ENCODE peak calls at places on chromosomes 12 and 14, in six cellular contexts. One of them, this sample, is unnamed.

GRCh38 chr12:72570601-72571000 is 298.4 kb downstream of the TRHDE start:
- DNase-seq in IMR-90: no peak
- DNase-seq in CD8-positive, alpha-beta T cell: no peak
- DNase-seq in SK-N-MC: no peak
- DNase-seq in uterus: no peak
- DNase-seq in CD4-positive, CD25-positive, alpha-beta regulatory T cell: no peak
- DNase-seq in this sample: no peak

GRCh38 chr12:53761306-53761705 is 9.5 kb upstream of the CISTR start:
- DNase-seq in IMR-90: no peak
- DNase-seq in CD8-positive, alpha-beta T cell: no peak
- DNase-seq in SK-N-MC: no peak
- DNase-seq in uterus: no peak
- DNase-seq in CD4-positive, CD25-positive, alpha-beta regulatory T cell: no peak
- DNase-seq in this sample: no peak

GRCh38 chr14:34874386-34875030 is 652 bp downstream of the BAZ1A start:
- DNase-seq in IMR-90: peak; percentile 49
- DNase-seq in CD8-positive, alpha-beta T cell: peak; percentile 64
- DNase-seq in SK-N-MC: no peak
- DNase-seq in uterus: peak; percentile 37
- DNase-seq in CD4-positive, CD25-positive, alpha-beta regulatory T cell: peak; percentile 68
- DNase-seq in this sample: peak; percentile 49

GRCh38 chr14:34003691-34004090 is 52.8 kb upstream of the EGLN3 start:
- DNase-seq in IMR-90: no peak
- DNase-seq in CD8-positive, alpha-beta T cell: no peak
- DNase-seq in SK-N-MC: no peak
- DNase-seq in uterus: no peak
- DNase-seq in CD4-positive, CD25-positive, alpha-beta regulatory T cell: no peak
- DNase-seq in this sample: no peak

GRCh38 chr14:36556811-36557433 is 25.5 kb downstream of the NKX2-8 start:
- DNase-seq in IMR-90: peak; percentile 7
- DNase-seq in CD8-positive, alpha-beta T cell: no peak
- DNase-seq in SK-N-MC: no peak
- DNase-seq in uterus: no peak
- DNase-seq in CD4-positive, CD25-positive, alpha-beta regulatory T cell: peak; percentile 28
- DNase-seq in this sample: no peak

GRCh38 chr14:81234268-81234667 is 13.5 kb upstream of the GTF2A1 start:
- DNase-seq in IMR-90: no peak
- DNase-seq in CD8-positive, alpha-beta T cell: no peak
- DNase-seq in SK-N-MC: no peak
- DNase-seq in uterus: no peak
- DNase-seq in CD4-positive, CD25-positive, alpha-beta regulatory T cell: no peak
- DNase-seq in this sample: no peak

GRCh38 chr14:98233656-98234055 is 1038.3 kb downstream of the BCL11B start:
- DNase-seq in IMR-90: no peak
- DNase-seq in CD8-positive, alpha-beta T cell: no peak
- DNase-seq in SK-N-MC: no peak
- DNase-seq in uterus: no peak
- DNase-seq in CD4-positive, CD25-positive, alpha-beta regulatory T cell: no peak
- DNase-seq in this sample: no peak

GRCh38 chr12:53770281-53770680 is 18.5 kb upstream of the CISTR start:
- DNase-seq in IMR-90: peak; percentile 97
- DNase-seq in CD8-positive, alpha-beta T cell: no peak
- DNase-seq in SK-N-MC: no peak
- DNase-seq in uterus: no peak
- DNase-seq in CD4-positive, CD25-positive, alpha-beta regulatory T cell: no peak
- DNase-seq in this sample: no peak

GRCh38 chr14:95530461-95531170 is 4.2 kb upstream of the GLRX5 start:
- DNase-seq in IMR-90: no peak
- DNase-seq in CD8-positive, alpha-beta T cell: no peak
- DNase-seq in SK-N-MC: no peak
- DNase-seq in uterus: no peak
- DNase-seq in CD4-positive, CD25-positive, alpha-beta regulatory T cell: no peak
- DNase-seq in this sample: no peak

GRCh38 chr14:22886500-22887259 is 3.7 kb downstream of the REM2 start:
- DNase-seq in IMR-90: peak; percentile 13
- DNase-seq in CD8-positive, alpha-beta T cell: peak; percentile 69
- DNase-seq in SK-N-MC: no peak
- DNase-seq in uterus: peak; percentile 80
- DNase-seq in CD4-positive, CD25-positive, alpha-beta regulatory T cell: peak; percentile 92
- DNase-seq in this sample: peak; percentile 54

GRCh38 chr14:86035882-86036281 is 505.9 kb downstream of the FLRT2 start:
- DNase-seq in IMR-90: no peak
- DNase-seq in CD8-positive, alpha-beta T cell: no peak
- DNase-seq in SK-N-MC: no peak
- DNase-seq in uterus: no peak
- DNase-seq in CD4-positive, CD25-positive, alpha-beta regulatory T cell: peak; percentile 4
- DNase-seq in this sample: no peak

GRCh38 chr12:64796205-64796845 is 28.1 kb upstream of the TBC1D30 start:
- DNase-seq in IMR-90: peak; percentile 92
- DNase-seq in CD8-positive, alpha-beta T cell: peak; percentile 63
- DNase-seq in SK-N-MC: peak; percentile 81
- DNase-seq in uterus: peak; percentile 22
- DNase-seq in CD4-positive, CD25-positive, alpha-beta regulatory T cell: peak; percentile 89
- DNase-seq in this sample: peak; percentile 73

GRCh38 chr12:2292560-2292959 is 239.8 kb downstream of the CACNA1C start:
- DNase-seq in IMR-90: no peak
- DNase-seq in CD8-positive, alpha-beta T cell: no peak
- DNase-seq in SK-N-MC: no peak
- DNase-seq in uterus: no peak
- DNase-seq in CD4-positive, CD25-positive, alpha-beta regulatory T cell: no peak
- DNase-seq in this sample: no peak

GRCh38 chr12:76450690-76451089 is 102.5 kb upstream of the BBS10 start:
- DNase-seq in IMR-90: peak; percentile 46
- DNase-seq in CD8-positive, alpha-beta T cell: no peak
- DNase-seq in SK-N-MC: no peak
- DNase-seq in uterus: no peak
- DNase-seq in CD4-positive, CD25-positive, alpha-beta regulatory T cell: no peak
- DNase-seq in this sample: peak; percentile 43

GRCh38 chr14:95313707-95314106 is 6.0 kb downstream of the CLMN start:
- DNase-seq in IMR-90: peak; percentile 34
- DNase-seq in CD8-positive, alpha-beta T cell: no peak
- DNase-seq in SK-N-MC: no peak
- DNase-seq in uterus: peak; percentile 85
- DNase-seq in CD4-positive, CD25-positive, alpha-beta regulatory T cell: no peak
- DNase-seq in this sample: no peak

GRCh38 chr12:4353785-4354208 is 25.7 kb downstream of the FGF23 start:
- DNase-seq in IMR-90: no peak
- DNase-seq in CD8-positive, alpha-beta T cell: peak; percentile 78
- DNase-seq in SK-N-MC: peak; percentile 5
- DNase-seq in uterus: no peak
- DNase-seq in CD4-positive, CD25-positive, alpha-beta regulatory T cell: peak; percentile 49
- DNase-seq in this sample: no peak

GRCh38 chr12:9064815-9065606 is 50.7 kb downstream of the A2M start:
- DNase-seq in IMR-90: no peak
- DNase-seq in CD8-positive, alpha-beta T cell: peak; percentile 18
- DNase-seq in SK-N-MC: no peak
- DNase-seq in uterus: peak; percentile 75
- DNase-seq in CD4-positive, CD25-positive, alpha-beta regulatory T cell: no peak
- DNase-seq in this sample: peak; percentile 48

GRCh38 chr12:123085730-123086487 is 65.0 kb downstream of the PITPNM2 start:
- DNase-seq in IMR-90: peak; percentile 32
- DNase-seq in CD8-positive, alpha-beta T cell: no peak
- DNase-seq in SK-N-MC: no peak
- DNase-seq in uterus: no peak
- DNase-seq in CD4-positive, CD25-positive, alpha-beta regulatory T cell: no peak
- DNase-seq in this sample: no peak

GRCh38 chr12:54562720-54563356 is 13.4 kb downstream of the PDE1B start:
- DNase-seq in IMR-90: no peak
- DNase-seq in CD8-positive, alpha-beta T cell: no peak
- DNase-seq in SK-N-MC: no peak
- DNase-seq in uterus: no peak
- DNase-seq in CD4-positive, CD25-positive, alpha-beta regulatory T cell: no peak
- DNase-seq in this sample: no peak

GRCh38 chr12:64390275-64390851 is at the start of gene C12orf56:
- DNase-seq in IMR-90: no peak
- DNase-seq in CD8-positive, alpha-beta T cell: no peak
- DNase-seq in SK-N-MC: no peak
- DNase-seq in uterus: no peak
- DNase-seq in CD4-positive, CD25-positive, alpha-beta regulatory T cell: peak; percentile 64
- DNase-seq in this sample: no peak

GRCh38 chr12:3119192-3119744 is 42.1 kb downstream of the TSPAN9 start:
- DNase-seq in IMR-90: no peak
- DNase-seq in CD8-positive, alpha-beta T cell: no peak
- DNase-seq in SK-N-MC: no peak
- DNase-seq in uterus: no peak
- DNase-seq in CD4-positive, CD25-positive, alpha-beta regulatory T cell: peak; percentile 14
- DNase-seq in this sample: no peak

GRCh38 chr12:3231399-3231876 is 154.3 kb downstream of the TSPAN9 start:
- DNase-seq in IMR-90: no peak
- DNase-seq in CD8-positive, alpha-beta T cell: no peak
- DNase-seq in SK-N-MC: no peak
- DNase-seq in uterus: no peak
- DNase-seq in CD4-positive, CD25-positive, alpha-beta regulatory T cell: no peak
- DNase-seq in this sample: no peak

GRCh38 chr14:105173901-105174894 is 5.6 kb upstream of the JAG2 start:
- DNase-seq in IMR-90: no peak
- DNase-seq in CD8-positive, alpha-beta T cell: peak; percentile 39
- DNase-seq in SK-N-MC: no peak
- DNase-seq in uterus: no peak
- DNase-seq in CD4-positive, CD25-positive, alpha-beta regulatory T cell: peak; percentile 62
- DNase-seq in this sample: no peak

GRCh38 chr14:49863483-49864262 is 11.1 kb upstream of the NEMF start:
- DNase-seq in IMR-90: no peak
- DNase-seq in CD8-positive, alpha-beta T cell: no peak
- DNase-seq in SK-N-MC: no peak
- DNase-seq in uterus: no peak
- DNase-seq in CD4-positive, CD25-positive, alpha-beta regulatory T cell: peak; percentile 66
- DNase-seq in this sample: no peak

GRCh38 chr14:103533999-103534575 is 5.1 kb downstream of the TRMT61A start:
- DNase-seq in IMR-90: no peak
- DNase-seq in CD8-positive, alpha-beta T cell: no peak
- DNase-seq in SK-N-MC: no peak
- DNase-seq in uterus: no peak
- DNase-seq in CD4-positive, CD25-positive, alpha-beta regulatory T cell: no peak
- DNase-seq in this sample: no peak

GRCh38 chr12:110301065-110301806 is 20.2 kb downstream of the ATP2A2 start:
- DNase-seq in IMR-90: no peak
- DNase-seq in CD8-positive, alpha-beta T cell: no peak
- DNase-seq in SK-N-MC: no peak
- DNase-seq in uterus: no peak
- DNase-seq in CD4-positive, CD25-positive, alpha-beta regulatory T cell: peak; percentile 30
- DNase-seq in this sample: no peak
- H3K27ac ChIP-seq in IMR-90: peak overlapping the region; percentile 34
- H3K27ac ChIP-seq in CD8-positive, alpha-beta T cell: no peak overlapping the region
- H3K27ac ChIP-seq in SK-N-MC: no peak overlapping the region
- H3K27ac ChIP-seq in uterus: no peak overlapping the region
- H3K27ac ChIP-seq in CD4-positive, CD25-positive, alpha-beta regulatory T cell: peak overlapping the region; percentile 45
- H3K27ac ChIP-seq in this sample: no peak overlapping the region

DNA sequence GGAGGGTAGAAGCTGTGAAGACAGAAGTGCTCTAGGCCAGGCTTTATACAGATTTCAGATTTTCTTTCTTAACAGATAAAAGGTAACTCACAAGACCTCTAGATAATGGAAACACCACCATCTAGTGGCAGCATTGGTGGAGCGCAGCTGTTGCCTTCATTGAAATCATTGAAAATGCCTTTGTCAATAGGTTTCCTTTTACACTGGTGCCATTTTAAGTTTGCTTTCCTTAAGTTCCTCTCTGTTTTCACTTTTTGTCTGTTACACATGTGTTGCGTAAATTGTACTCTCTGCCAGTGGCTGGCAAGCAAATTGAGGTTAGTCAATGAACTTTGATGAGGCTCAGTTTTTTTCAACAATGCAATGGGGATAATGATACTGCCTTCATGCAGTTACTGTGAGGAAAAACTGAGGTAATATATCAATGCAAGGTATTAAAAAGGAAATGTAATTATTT is 31.1 kb downstream of the ALDH1L2 start:
- DNase-seq in IMR-90: peak; percentile 79
- DNase-seq in CD8-positive, alpha-beta T cell: peak; percentile 66
- DNase-seq in SK-N-MC: peak; percentile 63
- DNase-seq in uterus: peak; percentile 58
- DNase-seq in CD4-positive, CD25-positive, alpha-beta regulatory T cell: peak; percentile 89
- DNase-seq in this sample: peak; percentile 47
- H3K27ac ChIP-seq in IMR-90: no peak overlapping the region
- H3K27ac ChIP-seq in CD8-positive, alpha-beta T cell: no peak overlapping the region
- H3K27ac ChIP-seq in SK-N-MC: no peak overlapping the region
- H3K27ac ChIP-seq in uterus: no peak overlapping the region
- H3K27ac ChIP-seq in CD4-positive, CD25-positive, alpha-beta regulatory T cell: no peak overlapping the region
- H3K27ac ChIP-seq in this sample: no peak overlapping the region

DNA sequence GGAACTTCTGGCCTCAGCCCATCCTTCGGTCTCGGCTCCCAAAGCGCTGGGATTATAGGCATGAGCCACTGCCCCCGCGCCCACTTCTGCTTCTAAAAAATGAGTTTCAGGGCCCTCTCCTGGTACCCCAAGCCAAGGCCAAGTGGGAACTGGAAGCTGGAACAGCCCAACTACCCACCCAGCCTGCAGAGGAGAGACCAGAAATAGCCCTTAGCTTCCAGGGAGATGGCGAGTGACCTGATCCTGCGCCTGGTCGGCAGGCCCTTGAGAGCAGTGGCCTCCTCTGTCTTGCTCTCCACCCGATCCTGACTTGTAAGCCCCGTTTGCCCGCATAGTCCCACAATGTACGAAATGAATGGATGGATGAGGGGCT is 31.2 kb upstream of the PLEKHG6 start:
- DNase-seq in IMR-90: no peak
- DNase-seq in CD8-positive, alpha-beta T cell: no peak
- DNase-seq in SK-N-MC: no peak
- DNase-seq in uterus: no peak
- DNase-seq in CD4-positive, CD25-positive, alpha-beta regulatory T cell: no peak
- DNase-seq in this sample: no peak
- H3K27ac ChIP-seq in IMR-90: peak overlapping the region; percentile 73
- H3K27ac ChIP-seq in CD8-positive, alpha-beta T cell: no peak overlapping the region
- H3K27ac ChIP-seq in SK-N-MC: no peak overlapping the region
- H3K27ac ChIP-seq in uterus: peak overlapping the region; percentile 95
- H3K27ac ChIP-seq in CD4-positive, CD25-positive, alpha-beta regulatory T cell: no peak overlapping the region
- H3K27ac ChIP-seq in this sample: peak overlapping the region; percentile 98

GRCh38 chr12:92186038-92186470 is 40.4 kb upstream of the BTG1 start:
- DNase-seq in IMR-90: no peak
- DNase-seq in CD8-positive, alpha-beta T cell: no peak
- DNase-seq in SK-N-MC: no peak
- DNase-seq in uterus: no peak
- DNase-seq in CD4-positive, CD25-positive, alpha-beta regulatory T cell: peak; percentile 22
- DNase-seq in this sample: no peak
- H3K27ac ChIP-seq in IMR-90: no peak overlapping the region
- H3K27ac ChIP-seq in CD8-positive, alpha-beta T cell: peak overlapping the region; percentile 12
- H3K27ac ChIP-seq in SK-N-MC: no peak overlapping the region
- H3K27ac ChIP-seq in uterus: no peak overlapping the region
- H3K27ac ChIP-seq in CD4-positive, CD25-positive, alpha-beta regulatory T cell: no peak overlapping the region
- H3K27ac ChIP-seq in this sample: no peak overlapping the region